ENCODE peak calls at places on chromosomes 7 and 10, in nine cellular contexts. Y, J, C, S, D, L, M, W and F are unnamed samples.

GRCh38 chr7:102321351-102322201 is 34.7 kb downstream of the SPDYE6 start:
- ATAC-seq in S (peak; percentile 52), W (no peak), Y (peak; percentile 27), M (peak; percentile 56), L (peak; percentile 56), D (peak; percentile 72), C (peak; percentile 79), J (peak; percentile 63), F (peak; percentile 58)

GRCh38 chr10:17548786-17549185 is 68.4 kb downstream of the HACD1 start:
- ATAC-seq in S (no peak), C (no peak), Y (no peak), D (no peak), L (no peak), W (no peak), J (no peak), M (no peak), F (no peak)

GRCh38 chr7:16078076-16078952 is 343.0 kb downstream of the CRPPA start:
- ATAC-seq in C (peak; percentile 65), M (peak; percentile 62), Y (peak; percentile 72), W (no peak), J (no peak), L (no peak), D (peak; percentile 49), S (peak; percentile 53), F (no peak)

GRCh38 chr10:42970451-42971250 is 106.2 kb upstream of the RET start:
- ATAC-seq in D (no peak), M (no peak), J (no peak), Y (peak; percentile 33), C (no peak), S (no peak), L (no peak), W (no peak), F (peak; percentile 27)

GRCh38 chr10:113067516-113067915 is 117.5 kb downstream of the TCF7L2 start:
- ATAC-seq in M (no peak), S (no peak), D (no peak), W (no peak), J (no peak), L (no peak), Y (no peak), C (no peak), F (no peak)

GRCh38 chr10:73836427-73836826 is 25.0 kb upstream of the NDST2 start:
- ATAC-seq in S (no peak), M (no peak), L (no peak), C (no peak), J (no peak), D (no peak), W (no peak), Y (no peak), F (no peak)

GRCh38 chr7:83014546-83014945 is 148.1 kb downstream of the PCLO start:
- ATAC-seq in J (no peak), L (no peak), M (no peak), D (no peak), S (no peak), W (no peak), Y (no peak), C (no peak), F (no peak)

GRCh38 chr10:117656385-117657367 is 114.1 kb downstream of the EMX2 start:
- ATAC-seq in L (peak; percentile 67), D (peak; percentile 74), M (no peak), W (no peak), C (no peak), Y (no peak), S (no peak), J (no peak), F (peak; percentile 83)

GRCh38 chr7:27921081-27921836 is 181.3 kb downstream of the TAX1BP1 start:
- ATAC-seq in D (peak; percentile 44), J (no peak), M (peak; percentile 80), S (peak; percentile 58), L (peak; percentile 48), Y (peak; percentile 31), W (no peak), C (peak; percentile 88), F (no peak)

GRCh38 chr10:7389844-7390243 is 21.0 kb downstream of the SFMBT2 start:
- ATAC-seq in J (no peak), C (no peak), M (no peak), Y (no peak), S (no peak), D (peak; percentile 15), W (no peak), L (no peak), F (no peak)

GRCh38 chr7:106543221-106543757 is 117.7 kb downstream of the CCDC71L start:
- ATAC-seq in Y (no peak), L (no peak), S (no peak), C (peak; percentile 14), D (no peak), W (no peak), M (no peak), J (no peak), F (no peak)

GRCh38 chr7:12322287-12322902 is 81.3 kb downstream of the VWDE start:
- ATAC-seq in D (no peak), C (no peak), J (no peak), L (peak; percentile 28), M (no peak), S (no peak), W (no peak), Y (no peak), F (no peak)

GRCh38 chr7:141522657-141523342 is 28.4 kb upstream of the AGK start:
- ATAC-seq in D (no peak), W (no peak), L (peak; percentile 52), Y (no peak), S (no peak), J (no peak), M (no peak), C (no peak), F (no peak)

GRCh38 chr7:34158311-34158710 is 253.0 kb downstream of the BMPER start:
- ATAC-seq in C (no peak), L (no peak), M (no peak), W (peak; percentile 81), D (no peak), Y (no peak), J (no peak), S (peak; percentile 49), F (no peak)

GRCh38 chr10:86152911-86153310 is 213.7 kb downstream of the GRID1 start:
- ATAC-seq in W (no peak), D (no peak), S (no peak), C (no peak), M (no peak), J (no peak), Y (no peak), L (no peak), F (no peak)